ENCODE peak calls at places on chromosomes 1 and 21, in eight cellular contexts. P, H, L, K, E, U, T and N are unnamed samples.

GRCh38 chr1:116123837-116124533 is 12.8 kb downstream of the MAB21L3 start:
- DNase-seq in P (no peak), H (no peak), L (no peak), K (no peak), E (no peak), U (no peak), T (no peak), N (no peak)

GRCh38 chr1:98188769-98189168 is 267.9 kb upstream of the DPYD start:
- DNase-seq in P (no peak), H (no peak), L (no peak), K (no peak), E (no peak), U (no peak), T (no peak), N (no peak)

GRCh38 chr1:165444897-165445370 is at the start of gene RXRG:
- DNase-seq in P (peak; percentile 65), H (peak; percentile 0), L (peak; percentile 61), K (no peak), E (no peak), U (peak; percentile 42), T (peak; percentile 62), N (no peak)

GRCh38 chr1:4636644-4637380 is 17.6 kb upstream of the AJAP1 start:
- DNase-seq in P (no peak), H (no peak), L (no peak), K (no peak), E (no peak), U (no peak), T (peak; percentile 29), N (no peak)

GRCh38 chr21:41451753-41452676 is 26.0 kb downstream of the MX1 start:
- DNase-seq in P (no peak), H (no peak), L (no peak), K (no peak), E (no peak), U (peak; percentile 67), T (no peak), N (no peak)

GRCh38 chr1:3584915-3585314 is 26.4 kb downstream of the MEGF6 start:
- DNase-seq in P (no peak), H (no peak), L (no peak), K (peak; percentile 34), E (no peak), U (no peak), T (no peak), N (no peak)

GRCh38 chr1:93442276-93442675 is 5.6 kb upstream of the FNBP1L start:
- DNase-seq in P (no peak), H (no peak), L (no peak), K (no peak), E (no peak), U (peak; percentile 84), T (no peak), N (no peak)

GRCh38 chr1:42684139-42684538 is 1.9 kb downstream of the YBX1 start:
- DNase-seq in P (no peak), H (peak; percentile 16), L (no peak), K (no peak), E (no peak), U (no peak), T (no peak), N (no peak)

GRCh38 chr1:208917719-208918118 is 665.8 kb upstream of the CAMK1G start:
- DNase-seq in P (no peak), H (no peak), L (no peak), K (no peak), E (no peak), U (no peak), T (no peak), N (no peak)

GRCh38 chr1:179853102-179853501 is 24.5 kb downstream of the TOR1AIP2 start:
- DNase-seq in P (no peak), H (no peak), L (no peak), K (no peak), E (no peak), U (no peak), T (no peak), N (no peak)

GRCh38 chr1:154463512-154463990 is 38.5 kb upstream of the TDRD10 start:
- DNase-seq in P (no peak), H (no peak), L (no peak), K (peak; percentile 53), E (peak; percentile 36), U (no peak), T (peak; percentile 29), N (no peak)

GRCh38 chr1:73860421-73860950 is 337.5 kb downstream of the LRRIQ3 start:
- DNase-seq in P (no peak), H (no peak), L (no peak), K (no peak), E (no peak), U (no peak), T (no peak), N (no peak)

GRCh38 chr1:17553970-17554369 is 14.5 kb downstream of the ARHGEF10L start:
- DNase-seq in P (no peak), H (peak; percentile 85), L (no peak), K (no peak), E (no peak), U (no peak), T (peak; percentile 90), N (peak; percentile 89)

GRCh38 chr1:76611782-76612445 is 255.4 kb upstream of the ST6GALNAC5 start:
- DNase-seq in P (no peak), H (no peak), L (no peak), K (no peak), E (no peak), U (no peak), T (no peak), N (no peak)

GRCh38 chr1:158017800-158018595 is 24.6 kb downstream of the KIRREL1 start:
- DNase-seq in P (no peak), H (no peak), L (no peak), K (no peak), E (no peak), U (no peak), T (no peak), N (no peak)

GRCh38 chr1:12424150-12424549 is 193.9 kb downstream of the DHRS3 start:
- DNase-seq in P (no peak), H (peak; percentile 80), L (no peak), K (no peak), E (no peak), U (no peak), T (no peak), N (no peak)